ENCODE peak calls at places on chromosomes 12 and 14, in six cellular contexts. D is IMR-90, V is lower lobe of right lung, O is adrenal gland, M is astrocyte of the hippocampus, Y is HTR-8/SVneo. S is an unnamed sample.

GRCh38 chr12:49089831-49090773 is 4.5 kb downstream of the DHH start:
- DNase-seq in V (peak; percentile 52), M (peak; percentile 66), D (peak; percentile 33), O (no peak), Y (no peak), S (no peak)

GRCh38 chr14:53167602-53168328 is 14.6 kb upstream of the DDHD1 start:
- DNase-seq in O (no peak), V (no peak), D (peak; percentile 32), M (no peak), Y (no peak), S (no peak)

GRCh38 chr12:3061129-3061857 is 15.9 kb upstream of the TSPAN9 start:
- DNase-seq in Y (no peak), D (peak; percentile 48), M (peak; percentile 45), V (no peak), O (no peak), S (no peak)

GRCh38 chr12:49762468-49762847 is 21.1 kb downstream of the TMBIM6 start:
- DNase-seq in Y (no peak), O (no peak), D (no peak), V (no peak), M (no peak), S (peak; percentile 22)

GRCh38 chr12:133231001-133231400 is 4.7 kb downstream of the ANHX start:
- DNase-seq in D (no peak), M (no peak), O (no peak), V (no peak), Y (no peak), S (no peak)

GRCh38 chr14:46018846-46019420 is 632.6 kb downstream of the RPL10L start:
- DNase-seq in Y (no peak), M (no peak), O (no peak), V (no peak), D (no peak), S (no peak)

GRCh38 chr12:75444444-75445136 is 36.0 kb upstream of the GLIPR1 start:
- DNase-seq in D (peak; percentile 73), Y (no peak), M (peak; percentile 64), V (no peak), O (peak; percentile 69), S (no peak)

GRCh38 chr14:47676301-47676617 is 854 bp upstream of the MDGA2 start:
- DNase-seq in O (no peak), Y (no peak), D (no peak), M (no peak), V (no peak), S (no peak)

GRCh38 chr12:21939435-21939834 is 1.8 kb downstream of the ABCC9 start:
- DNase-seq in Y (no peak), D (no peak), M (no peak), V (no peak), O (no peak), S (no peak)

GRCh38 chr14:101729382-101729781 is 32.1 kb upstream of the PPP2R5C start:
- DNase-seq in D (no peak), V (no peak), M (no peak), O (no peak), Y (no peak), S (no peak)

GRCh38 chr12:25960176-25960575 is 1.7 kb downstream of the RASSF8 start:
- DNase-seq in V (no peak), M (peak; percentile 65), D (peak; percentile 28), Y (peak; percentile 41), O (peak; percentile 48), S (no peak)

S was measured in stimulated activated CD8-positive, alpha-beta memory T cell treated with anti-CD3 and anti-CD28 coated beads, Interleukin-2, amount 100 ng/mL, for 48 hours.